ENCODE peak calls at places on chromosomes 7 and 10, in four cellular contexts. One of them, this sample, is unnamed.
A peak's percentile ranks its signal among the peaks of the same experiment; 100 is the strongest.

GRCh38 chr7:80467069-80467468 is 44.8 kb downstream of the GNAT3 start:
- DNase-seq in caudate nucleus: no peak
- DNase-seq in A172: peak; percentile 28
- DNase-seq in stimulated activated CD4-positive, alpha-beta T cell treated with anti-CD3 and anti-CD28 coated beads, Interleukin-1b, Interleukin-23, amount 100 ng/mL, for 24 hours: no peak
- DNase-seq in this sample: no peak

GRCh38 chr7:158130023-158130409 is 457.6 kb downstream of the PTPRN2 start:
- DNase-seq in A172: no peak
- DNase-seq in stimulated activated CD4-positive, alpha-beta T cell treated with anti-CD3 and anti-CD28 coated beads, Interleukin-1b, Interleukin-23, amount 100 ng/mL, for 24 hours: no peak
- DNase-seq in caudate nucleus: no peak
- DNase-seq in this sample: no peak

GRCh38 chr7:40947546-40947945 is 755.3 kb downstream of the INHBA start:
- DNase-seq in A172: no peak
- DNase-seq in stimulated activated CD4-positive, alpha-beta T cell treated with anti-CD3 and anti-CD28 coated beads, Interleukin-1b, Interleukin-23, amount 100 ng/mL, for 24 hours: no peak
- DNase-seq in caudate nucleus: no peak
- DNase-seq in this sample: no peak

GRCh38 chr10:117204316-117204715 is 7.0 kb downstream of the KCNK18 start:
- DNase-seq in A172: no peak
- DNase-seq in stimulated activated CD4-positive, alpha-beta T cell treated with anti-CD3 and anti-CD28 coated beads, Interleukin-1b, Interleukin-23, amount 100 ng/mL, for 24 hours: no peak
- DNase-seq in caudate nucleus: no peak
- DNase-seq in this sample: no peak

GRCh38 chr10:3566627-3567026 is 218.4 kb downstream of the KLF6 start:
- DNase-seq in stimulated activated CD4-positive, alpha-beta T cell treated with anti-CD3 and anti-CD28 coated beads, Interleukin-1b, Interleukin-23, amount 100 ng/mL, for 24 hours: no peak
- DNase-seq in caudate nucleus: no peak
- DNase-seq in A172: no peak
- DNase-seq in this sample: no peak

GRCh38 chr7:130865408-130866236 is 131.6 kb upstream of the KLF14 start:
- DNase-seq in caudate nucleus: no peak
- DNase-seq in stimulated activated CD4-positive, alpha-beta T cell treated with anti-CD3 and anti-CD28 coated beads, Interleukin-1b, Interleukin-23, amount 100 ng/mL, for 24 hours: no peak
- DNase-seq in A172: peak; percentile 37
- DNase-seq in this sample: no peak

GRCh38 chr10:63241898-63242297 is 108.8 kb downstream of the NRBF2 start:
- DNase-seq in A172: no peak
- DNase-seq in caudate nucleus: no peak
- DNase-seq in stimulated activated CD4-positive, alpha-beta T cell treated with anti-CD3 and anti-CD28 coated beads, Interleukin-1b, Interleukin-23, amount 100 ng/mL, for 24 hours: no peak
- DNase-seq in this sample: no peak

GRCh38 chr7:9961161-9961922 is 1012.3 kb upstream of the PHF14 start:
- DNase-seq in caudate nucleus: no peak
- DNase-seq in A172: no peak
- DNase-seq in stimulated activated CD4-positive, alpha-beta T cell treated with anti-CD3 and anti-CD28 coated beads, Interleukin-1b, Interleukin-23, amount 100 ng/mL, for 24 hours: no peak
- DNase-seq in this sample: no peak

GRCh38 chr7:47241112-47242065 is 340.5 kb downstream of the TNS3 start:
- DNase-seq in caudate nucleus: no peak
- DNase-seq in A172: peak; percentile 42
- DNase-seq in stimulated activated CD4-positive, alpha-beta T cell treated with anti-CD3 and anti-CD28 coated beads, Interleukin-1b, Interleukin-23, amount 100 ng/mL, for 24 hours: no peak
- DNase-seq in this sample: no peak

GRCh38 chr7:151990567-151990966 is 34.3 kb downstream of the GALNTL5 start:
- DNase-seq in A172: peak; percentile 66
- DNase-seq in stimulated activated CD4-positive, alpha-beta T cell treated with anti-CD3 and anti-CD28 coated beads, Interleukin-1b, Interleukin-23, amount 100 ng/mL, for 24 hours: no peak
- DNase-seq in caudate nucleus: no peak
- DNase-seq in this sample: no peak

GRCh38 chr10:125146791-125147604 is 13.4 kb downstream of the CTBP2 start:
- DNase-seq in caudate nucleus: no peak
- DNase-seq in stimulated activated CD4-positive, alpha-beta T cell treated with anti-CD3 and anti-CD28 coated beads, Interleukin-1b, Interleukin-23, amount 100 ng/mL, for 24 hours: no peak
- DNase-seq in A172: no peak
- DNase-seq in this sample: no peak

This sample was measured in B cell.